ENCODE peak calls at places on chromosomes 12 and 14, in nine cellular contexts. P is NCI-H1417; B is cardiac muscle cell; K is NAMALWA; E is ovary; D is hippocampal formation; W is stimulated activated CD4-positive, alpha-beta T cell treated with anti-CD3 and anti-CD28 coated beads, Interleukin-4, amount 100 ng/mL, for 4 hours; A is GM12865; H is cardiac fibroblast. C is an unnamed sample.

GRCh38 chr14:77598366-77599050 is 17.9 kb downstream of the SPTLC2 start:
- DNase-seq in P (no peak), B (no peak), K (peak; percentile 27), E (no peak), D (no peak), W (no peak), A (no peak), H (no peak), C (no peak)

GRCh38 chr14:94562019-94562418 is 777 bp downstream of the SERPINA4 start:
- DNase-seq in P (no peak), B (no peak), K (no peak), E (no peak), D (no peak), W (no peak), A (peak; percentile 17), H (no peak), C (no peak)

GRCh38 chr14:104321151-104322130 is 183.1 kb downstream of the KIF26A start:
- DNase-seq in P (no peak), B (no peak), K (no peak), E (peak; percentile 46), D (no peak), W (no peak), A (no peak), H (no peak), C (no peak)

GRCh38 chr14:48925184-48925583 is 661.0 kb downstream of the RPS29 start:
- DNase-seq in P (no peak), B (no peak), K (no peak), E (no peak), D (peak; percentile 8), W (no peak), A (no peak), H (no peak), C (no peak)

GRCh38 chr12:20248646-20249045 is 119.7 kb upstream of the PDE3A start:
- DNase-seq in P (no peak), B (no peak), K (no peak), E (no peak), D (no peak), W (no peak), A (no peak), H (no peak), C (no peak)

GRCh38 chr14:54818201-54819133 is 84.2 kb downstream of the GCH1 start:
- DNase-seq in P (peak; percentile 36), B (no peak), K (no peak), E (no peak), D (no peak), W (no peak), A (no peak), H (peak; percentile 85), C (no peak)

GRCh38 chr14:43168374-43168925 is 1338.6 kb downstream of the FSCB start:
- DNase-seq in P (no peak), B (no peak), K (no peak), E (no peak), D (no peak), W (no peak), A (no peak), H (no peak), C (no peak)

GRCh38 chr12:91064640-91065039 is 6.8 kb upstream of the KERA start:
- DNase-seq in P (no peak), B (no peak), K (no peak), E (no peak), D (no peak), W (no peak), A (no peak), H (no peak), C (no peak)

GRCh38 chr12:57456145-57456700 is 1.1 kb downstream of the INHBE start:
- DNase-seq in P (peak; percentile 63), B (peak; percentile 75), K (peak; percentile 91), E (no peak), D (no peak), W (peak; percentile 33), A (peak; percentile 76), H (peak; percentile 44), C (peak; percentile 32)

GRCh38 chr14:102914474-102915291 is 7.8 kb upstream of the AMN start:
- DNase-seq in P (no peak), B (no peak), K (no peak), E (no peak), D (no peak), W (no peak), A (no peak), H (no peak), C (no peak)

GRCh38 chr12:80154261-80154660 is 54.9 kb downstream of the OTOGL start:
- DNase-seq in P (no peak), B (no peak), K (no peak), E (no peak), D (no peak), W (no peak), A (peak; percentile 55), H (no peak), C (peak; percentile 55)

GRCh38 chr14:77337880-77338279 is 17.0 kb downstream of the GSTZ1 start:
- DNase-seq in P (no peak), B (no peak), K (no peak), E (no peak), D (no peak), W (no peak), A (no peak), H (no peak), C (no peak)

GRCh38 chr14:22276913-22277816 is 311.9 kb downstream of the DAD1 start:
- DNase-seq in P (no peak), B (peak; percentile 18), K (peak; percentile 55), E (no peak), D (no peak), W (no peak), A (peak; percentile 17), H (peak; percentile 26), C (no peak)

GRCh38 chr14:64566651-64567122 is 16.9 kb downstream of the PPP1R36 start:
- DNase-seq in P (no peak), B (peak; percentile 29), K (no peak), E (no peak), D (no peak), W (no peak), A (no peak), H (peak; percentile 63), C (no peak)

GRCh38 chr14:61330511-61330910 is 9.1 kb downstream of the PRKCH start:
- DNase-seq in P (no peak), B (no peak), K (no peak), E (no peak), D (no peak), W (no peak), A (peak; percentile 68), H (no peak), C (no peak)

GRCh38 chr12:109234012-109234411 is 75.1 kb downstream of the FOXN4 start:
- DNase-seq in P (no peak), B (no peak), K (no peak), E (no peak), D (no peak), W (no peak), A (no peak), H (no peak), C (no peak)

GRCh38 chr14:77965919-77966435 is 166.1 kb downstream of the ADCK1 start:
- DNase-seq in P (peak; percentile 80), B (peak; percentile 6), K (no peak), E (no peak), D (no peak), W (no peak), A (peak; percentile 62), H (peak; percentile 38), C (peak; percentile 41)

GRCh38 chr12:47223848-47224213 is 144.1 kb upstream of the AMIGO2 start:
- DNase-seq in P (no peak), B (no peak), K (no peak), E (peak; percentile 62), D (no peak), W (no peak), A (no peak), H (peak; percentile 38), C (no peak)

GRCh38 chr14:99703381-99703780 is 19.3 kb downstream of the CYP46A1 start:
- DNase-seq in P (no peak), B (no peak), K (no peak), E (no peak), D (no peak), W (no peak), A (no peak), H (no peak), C (no peak)

GRCh38 chr12:117036046-117036445 is 63.2 kb downstream of the TESC start:
- DNase-seq in P (peak; percentile 97), B (no peak), K (no peak), E (no peak), D (no peak), W (no peak), A (no peak), H (no peak), C (no peak)

GRCh38 chr12:33533527-33533926 is 93.9 kb upstream of the SYT10 start:
- DNase-seq in P (no peak), B (no peak), K (no peak), E (no peak), D (no peak), W (no peak), A (no peak), H (no peak), C (no peak)

GRCh38 chr14:73280903-73281302 is 43.6 kb downstream of the PAPLN start:
- DNase-seq in P (no peak), B (no peak), K (no peak), E (no peak), D (no peak), W (no peak), A (no peak), H (no peak), C (no peak)

GRCh38 chr12:105467710-105468366 is 137.3 kb downstream of the C12orf75 start:
- DNase-seq in P (no peak), B (no peak), K (no peak), E (no peak), D (no peak), W (no peak), A (no peak), H (no peak), C (no peak)

GRCh38 chr14:69260246-69260978 is 454 bp downstream of the GALNT16 start:
- DNase-seq in P (peak; percentile 62), B (peak; percentile 68), K (no peak), E (no peak), D (no peak), W (no peak), A (no peak), H (peak; percentile 19), C (peak; percentile 13)

GRCh38 chr14:48247972-48248371 is 572.6 kb upstream of the MDGA2 start:
- DNase-seq in P (no peak), B (no peak), K (no peak), E (no peak), D (no peak), W (no peak), A (no peak), H (no peak), C (no peak)

GRCh38 chr12:113244015-113244983 is 23.0 kb downstream of the TPCN1 start:
- DNase-seq in P (no peak), B (no peak), K (no peak), E (peak; percentile 57), D (peak; percentile 57), W (no peak), A (no peak), H (peak; percentile 73), C (peak; percentile 65)

GRCh38 chr12:3520168-3520567 is 29.2 kb downstream of the PRMT8 start:
- DNase-seq in P (peak; percentile 68), B (peak; percentile 74), K (no peak), E (no peak), D (no peak), W (no peak), A (no peak), H (no peak), C (no peak)